ENCODE peak calls at places on chromosomes 5 and 9, in four cellular contexts. One of them, this sample, is unnamed.

GRCh38 chr5:65933295-65933694 is 6.9 kb downstream of the ERBIN start:
- DNase-seq in NCI-H460: no peak
- DNase-seq in GM06990: no peak
- DNase-seq in A549: no peak
- DNase-seq in this sample: no peak

GRCh38 chr5:152256580-152256979 is 148.5 kb downstream of the NMUR2 start:
- DNase-seq in GM06990: no peak
- DNase-seq in A549: no peak
- DNase-seq in NCI-H460: no peak
- DNase-seq in this sample: no peak

GRCh38 chr9:73532985-73533384 is 381.3 kb downstream of the ANXA1 start:
- DNase-seq in GM06990: no peak
- DNase-seq in NCI-H460: no peak
- DNase-seq in A549: no peak
- DNase-seq in this sample: no peak

GRCh38 chr5:133801955-133802751 is 166.3 kb downstream of the C5orf15 start:
- DNase-seq in A549: no peak
- DNase-seq in NCI-H460: no peak
- DNase-seq in GM06990: no peak
- DNase-seq in this sample: no peak

GRCh38 chr5:57841671-57842375 is 359.2 kb upstream of the ACTBL2 start:
- DNase-seq in A549: peak
- DNase-seq in GM06990: no peak
- DNase-seq in NCI-H460: peak
- DNase-seq in this sample: no peak

GRCh38 chr5:149040421-149040820 is 22.4 kb downstream of the SH3TC2 start:
- DNase-seq in GM06990: no peak
- DNase-seq in NCI-H460: no peak
- DNase-seq in A549: no peak
- DNase-seq in this sample: no peak

GRCh38 chr5:67679184-67679855 is 482.7 kb upstream of the CD180 start:
- DNase-seq in NCI-H460: no peak
- DNase-seq in GM06990: peak
- DNase-seq in A549: no peak
- DNase-seq in this sample: no peak

GRCh38 chr9:90966475-90967150 is 165.0 kb downstream of the SYK start:
- DNase-seq in GM06990: no peak
- DNase-seq in A549: no peak
- DNase-seq in NCI-H460: no peak
- DNase-seq in this sample: no peak

GRCh38 chr5:35436441-35437057 is 181.1 kb upstream of the SPEF2 start:
- DNase-seq in GM06990: peak
- DNase-seq in A549: peak
- DNase-seq in NCI-H460: peak
- DNase-seq in this sample: peak

GRCh38 chr5:54551906-54552305 is 34.3 kb downstream of the SNX18 start:
- DNase-seq in NCI-H460: no peak
- DNase-seq in GM06990: no peak
- DNase-seq in A549: no peak
- DNase-seq in this sample: no peak